ENCODE peak calls at places on chromosomes 13 and 19, in five cellular contexts. One of them, this sample, is unnamed.

GRCh38 chr13:22837980-22838615 is 342.7 kb upstream of the SGCG start:
- DNase-seq in body of pancreas: no peak
- DNase-seq in left ventricle myocardium inferior: no peak
- DNase-seq in astrocyte of the spinal cord: no peak
- DNase-seq in neural crest cell: no peak
- DNase-seq in this sample: no peak

GRCh38 chr13:66543780-66544179 is 686.4 kb downstream of the PCDH9 start:
- DNase-seq in left ventricle myocardium inferior: no peak
- DNase-seq in body of pancreas: no peak
- DNase-seq in neural crest cell: no peak
- DNase-seq in astrocyte of the spinal cord: no peak
- DNase-seq in this sample: no peak

GRCh38 chr19:14166448-14166847 is 30.1 kb upstream of the ASF1B start:
- DNase-seq in left ventricle myocardium inferior: no peak
- DNase-seq in astrocyte of the spinal cord: no peak
- DNase-seq in neural crest cell: no peak
- DNase-seq in body of pancreas: no peak
- DNase-seq in this sample: no peak

GRCh38 chr13:26459276-26460131 is 98.0 kb upstream of the WASF3 start:
- DNase-seq in astrocyte of the spinal cord: no peak
- DNase-seq in left ventricle myocardium inferior: peak; percentile 79
- DNase-seq in neural crest cell: no peak
- DNase-seq in body of pancreas: peak; percentile 21
- DNase-seq in this sample: peak; percentile 79

GRCh38 chr13:46660408-46660807 is 107.4 kb downstream of the LRCH1 start:
- DNase-seq in body of pancreas: no peak
- DNase-seq in left ventricle myocardium inferior: no peak
- DNase-seq in neural crest cell: no peak
- DNase-seq in astrocyte of the spinal cord: no peak
- DNase-seq in this sample: no peak

GRCh38 chr13:112605531-112605990 is 17.6 kb upstream of the TUBGCP3 start:
- DNase-seq in body of pancreas: no peak
- DNase-seq in left ventricle myocardium inferior: no peak
- DNase-seq in astrocyte of the spinal cord: no peak
- DNase-seq in neural crest cell: no peak
- DNase-seq in this sample: no peak

GRCh38 chr19:5932146-5932545 is 18.1 kb downstream of the CAPS start:
- DNase-seq in neural crest cell: no peak
- DNase-seq in left ventricle myocardium inferior: no peak
- DNase-seq in body of pancreas: no peak
- DNase-seq in astrocyte of the spinal cord: no peak
- DNase-seq in this sample: no peak

GRCh38 chr13:23347601-23348000 is 85.9 kb downstream of the SACS start:
- DNase-seq in neural crest cell: no peak
- DNase-seq in astrocyte of the spinal cord: no peak
- DNase-seq in left ventricle myocardium inferior: no peak
- DNase-seq in body of pancreas: no peak
- DNase-seq in this sample: no peak

GRCh38 chr19:51733742-51734522 is 10.1 kb upstream of the HAS1 start:
- DNase-seq in left ventricle myocardium inferior: no peak
- DNase-seq in astrocyte of the spinal cord: no peak
- DNase-seq in neural crest cell: no peak
- DNase-seq in body of pancreas: no peak
- DNase-seq in this sample: no peak

GRCh38 chr13:106104281-106104901 is 431.1 kb downstream of the EFNB2 start:
- DNase-seq in astrocyte of the spinal cord: peak; percentile 95
- DNase-seq in neural crest cell: no peak
- DNase-seq in body of pancreas: no peak
- DNase-seq in left ventricle myocardium inferior: no peak
- DNase-seq in this sample: no peak

GRCh38 chr19:8610041-8610927 is at the start of gene ADAMTS10:
- DNase-seq in astrocyte of the spinal cord: peak; percentile 59
- DNase-seq in neural crest cell: peak; percentile 38
- DNase-seq in body of pancreas: peak; percentile 40
- DNase-seq in left ventricle myocardium inferior: peak; percentile 51
- DNase-seq in this sample: peak; percentile 64

GRCh38 chr13:31198524-31198923 is 1.3 kb upstream of the B3GLCT start:
- DNase-seq in body of pancreas: no peak
- DNase-seq in neural crest cell: no peak
- DNase-seq in astrocyte of the spinal cord: no peak
- DNase-seq in left ventricle myocardium inferior: no peak
- DNase-seq in this sample: no peak

GRCh38 chr13:106569233-106570095 is 1.5 kb upstream of the ARGLU1 start:
- DNase-seq in astrocyte of the spinal cord: no peak
- DNase-seq in body of pancreas: no peak
- DNase-seq in neural crest cell: no peak
- DNase-seq in left ventricle myocardium inferior: no peak
- DNase-seq in this sample: no peak

GRCh38 chr19:45705115-45705514 is 12.6 kb downstream of the QPCTL start:
- DNase-seq in body of pancreas: no peak
- DNase-seq in neural crest cell: no peak
- DNase-seq in astrocyte of the spinal cord: no peak
- DNase-seq in left ventricle myocardium inferior: no peak
- DNase-seq in this sample: no peak

GRCh38 chr19:38742296-38742695 is 2.0 kb downstream of the CAPN12 start:
- DNase-seq in left ventricle myocardium inferior: no peak
- DNase-seq in astrocyte of the spinal cord: no peak
- DNase-seq in neural crest cell: no peak
- DNase-seq in body of pancreas: no peak
- DNase-seq in this sample: no peak

GRCh38 chr13:90032841-90033493 is 1314.5 kb upstream of the MIR17HG start:
- DNase-seq in neural crest cell: no peak
- DNase-seq in astrocyte of the spinal cord: no peak
- DNase-seq in body of pancreas: no peak
- DNase-seq in left ventricle myocardium inferior: no peak
- DNase-seq in this sample: no peak

GRCh38 chr19:9941646-9942045 is 5.3 kb upstream of the OLFM2 start:
- DNase-seq in neural crest cell: no peak
- DNase-seq in left ventricle myocardium inferior: no peak
- DNase-seq in astrocyte of the spinal cord: no peak
- DNase-seq in body of pancreas: no peak
- DNase-seq in this sample: no peak

GRCh38 chr13:66492479-66492878 is 737.7 kb downstream of the PCDH9 start:
- DNase-seq in left ventricle myocardium inferior: no peak
- DNase-seq in body of pancreas: no peak
- DNase-seq in astrocyte of the spinal cord: no peak
- DNase-seq in neural crest cell: no peak
- DNase-seq in this sample: no peak

GRCh38 chr19:15155296-15155695 is 45.5 kb downstream of the NOTCH3 start:
- DNase-seq in astrocyte of the spinal cord: no peak
- DNase-seq in left ventricle myocardium inferior: no peak
- DNase-seq in neural crest cell: no peak
- DNase-seq in body of pancreas: no peak
- DNase-seq in this sample: no peak

GRCh38 chr13:33057019-33057785 is 41.0 kb downstream of the KL start:
- DNase-seq in body of pancreas: no peak
- DNase-seq in left ventricle myocardium inferior: no peak
- DNase-seq in neural crest cell: no peak
- DNase-seq in astrocyte of the spinal cord: peak; percentile 23
- DNase-seq in this sample: no peak
- TF ChIP-seq CTCF in body of pancreas: no peak
- TF ChIP-seq CTCF in left ventricle myocardium inferior: peak; percentile 62
- TF ChIP-seq CTCF in neural crest cell: peak; percentile 57
- TF ChIP-seq CTCF in astrocyte of the spinal cord: peak; percentile 42
- TF ChIP-seq CTCF in this sample: peak; percentile 33

DNA sequence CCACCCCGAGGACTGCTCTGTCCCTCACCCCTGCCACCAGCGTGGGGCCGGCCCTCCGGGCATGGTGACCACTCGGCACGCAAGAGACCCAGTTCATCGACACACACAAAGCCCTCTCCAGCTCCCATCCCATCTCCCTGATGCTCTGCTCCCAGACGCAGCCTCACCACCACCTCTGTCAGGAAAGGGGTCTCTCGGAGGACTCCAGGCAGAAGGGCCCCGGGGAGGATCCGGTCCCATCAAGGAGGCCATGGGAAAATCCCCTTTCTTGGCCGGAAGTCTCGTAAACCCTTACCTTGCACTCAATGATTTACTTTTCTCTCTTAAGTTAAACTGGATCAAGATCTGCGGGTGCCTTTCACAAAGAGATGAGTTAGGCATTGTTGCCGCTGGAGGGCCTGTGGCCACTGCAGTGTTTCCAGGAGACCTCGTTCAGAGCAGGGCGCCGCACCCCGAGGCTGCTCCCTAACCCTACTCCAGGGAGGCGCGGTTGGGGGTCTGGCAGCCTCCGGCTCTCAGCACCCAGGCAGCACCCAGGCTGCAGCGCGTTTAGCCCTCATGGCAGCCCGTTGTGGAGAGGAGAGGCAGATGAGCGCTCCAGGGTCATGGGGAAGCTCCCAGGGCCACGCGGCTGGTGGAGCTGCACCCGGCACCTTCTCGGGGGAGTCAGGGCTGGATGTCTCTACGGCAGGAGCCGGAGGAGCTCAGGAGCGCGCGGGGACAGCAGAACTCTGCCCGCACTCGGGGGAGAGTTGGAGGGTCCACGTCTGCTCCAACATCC is 31.0 kb downstream of the C2CD4C start:
- DNase-seq in astrocyte of the spinal cord: no peak
- DNase-seq in left ventricle myocardium inferior: no peak
- DNase-seq in body of pancreas: no peak
- DNase-seq in neural crest cell: no peak
- DNase-seq in this sample: no peak
- TF ChIP-seq CTCF in astrocyte of the spinal cord: no peak
- TF ChIP-seq CTCF in left ventricle myocardium inferior: no peak
- TF ChIP-seq CTCF in body of pancreas: no peak
- TF ChIP-seq CTCF in neural crest cell: no peak
- TF ChIP-seq CTCF in this sample: no peak

GRCh38 chr19:4636761-4637160 is 2.6 kb upstream of the TNFAIP8L1 start:
- DNase-seq in astrocyte of the spinal cord: no peak
- DNase-seq in body of pancreas: no peak
- DNase-seq in neural crest cell: no peak
- DNase-seq in left ventricle myocardium inferior: no peak
- DNase-seq in this sample: no peak

GRCh38 chr19:4635763-4636135 is 3.6 kb upstream of the TNFAIP8L1 start:
- DNase-seq in astrocyte of the spinal cord: no peak
- DNase-seq in body of pancreas: no peak
- DNase-seq in neural crest cell: no peak
- DNase-seq in left ventricle myocardium inferior: no peak
- DNase-seq in this sample: no peak

GRCh38 chr19:4636151-4636717 is 3.1 kb upstream of the TNFAIP8L1 start:
- DNase-seq in body of pancreas: peak; percentile 63
- DNase-seq in left ventricle myocardium inferior: peak; percentile 74
- DNase-seq in astrocyte of the spinal cord: peak; percentile 42
- DNase-seq in neural crest cell: peak; percentile 88
- DNase-seq in this sample: peak; percentile 61

GRCh38 chr19:4638330-4638729 is 986 bp upstream of the TNFAIP8L1 start:
- DNase-seq in left ventricle myocardium inferior: peak; percentile 68
- DNase-seq in astrocyte of the spinal cord: no peak
- DNase-seq in body of pancreas: peak; percentile 28
- DNase-seq in neural crest cell: no peak
- DNase-seq in this sample: peak; percentile 56

GRCh38 chr19:4633140-4633967 is 6.0 kb upstream of the TNFAIP8L1 start:
- DNase-seq in neural crest cell: peak; percentile 68
- DNase-seq in left ventricle myocardium inferior: peak; percentile 58
- DNase-seq in body of pancreas: peak; percentile 74
- DNase-seq in astrocyte of the spinal cord: peak; percentile 78
- DNase-seq in this sample: peak; percentile 56
- TF ChIP-seq CTCF in neural crest cell: peak; percentile 83
- TF ChIP-seq CTCF in left ventricle myocardium inferior: peak; percentile 86
- TF ChIP-seq CTCF in body of pancreas: peak; percentile 57
- TF ChIP-seq CTCF in astrocyte of the spinal cord: peak; percentile 94
- TF ChIP-seq CTCF in this sample: peak; percentile 81

GRCh38 chr19:44525721-44526430 is 3.6 kb downstream of the CEACAM20 start:
- DNase-seq in body of pancreas: no peak
- DNase-seq in astrocyte of the spinal cord: no peak
- DNase-seq in neural crest cell: no peak
- DNase-seq in left ventricle myocardium inferior: no peak
- DNase-seq in this sample: no peak

GRCh38 chr19:44527554-44527953 is 1.9 kb downstream of the CEACAM20 start:
- DNase-seq in neural crest cell: no peak
- DNase-seq in left ventricle myocardium inferior: no peak
- DNase-seq in body of pancreas: no peak
- DNase-seq in astrocyte of the spinal cord: no peak
- DNase-seq in this sample: no peak

GRCh38 chr19:44530777-44531176 is 1.3 kb upstream of the CEACAM20 start:
- DNase-seq in neural crest cell: no peak
- DNase-seq in astrocyte of the spinal cord: no peak
- DNase-seq in left ventricle myocardium inferior: no peak
- DNase-seq in body of pancreas: no peak
- DNase-seq in this sample: no peak

GRCh38 chr19:44532819-44533218 is 3.3 kb upstream of the CEACAM20 start:
- DNase-seq in astrocyte of the spinal cord: no peak
- DNase-seq in body of pancreas: no peak
- DNase-seq in left ventricle myocardium inferior: no peak
- DNase-seq in neural crest cell: no peak
- DNase-seq in this sample: no peak

GRCh38 chr19:44529541-44529940 is at the start of gene CEACAM20:
- DNase-seq in neural crest cell: no peak
- DNase-seq in left ventricle myocardium inferior: no peak
- DNase-seq in astrocyte of the spinal cord: no peak
- DNase-seq in body of pancreas: no peak
- DNase-seq in this sample: no peak
- TF ChIP-seq CTCF in neural crest cell: no peak
- TF ChIP-seq CTCF in left ventricle myocardium inferior: no peak
- TF ChIP-seq CTCF in astrocyte of the spinal cord: no peak
- TF ChIP-seq CTCF in body of pancreas: no peak
- TF ChIP-seq CTCF in this sample: no peak

DNA sequence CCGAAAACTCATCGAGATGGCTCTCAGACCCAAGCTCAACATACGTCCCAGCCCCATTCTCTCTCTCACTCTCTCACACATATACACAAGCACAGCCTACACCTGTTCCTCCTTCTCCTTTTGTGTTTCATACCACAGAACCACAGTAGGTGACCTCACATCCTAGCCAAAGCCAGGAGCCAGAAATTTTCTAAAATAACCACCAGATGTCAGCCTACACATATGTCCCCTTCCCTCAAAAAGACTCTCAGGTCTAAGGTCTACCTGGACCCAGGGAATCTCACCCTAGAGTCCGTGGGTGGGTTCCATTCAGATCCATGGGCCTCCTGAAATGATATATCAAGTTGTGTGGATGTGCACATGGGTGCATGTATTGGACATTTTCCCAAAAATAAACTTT is 104.2 kb upstream of the IPO5 start:
- DNase-seq in astrocyte of the spinal cord: peak; percentile 37
- DNase-seq in left ventricle myocardium inferior: no peak
- DNase-seq in body of pancreas: no peak
- DNase-seq in neural crest cell: no peak
- DNase-seq in this sample: no peak
- TF ChIP-seq CTCF in astrocyte of the spinal cord: peak; percentile 53
- TF ChIP-seq CTCF in left ventricle myocardium inferior: peak; percentile 34
- TF ChIP-seq CTCF in body of pancreas: no peak
- TF ChIP-seq CTCF in neural crest cell: peak; percentile 55
- TF ChIP-seq CTCF in this sample: no peak

GRCh38 chr19:17104679-17105078 is 29.1 kb downstream of the MYO9B start:
- DNase-seq in body of pancreas: no peak
- DNase-seq in left ventricle myocardium inferior: no peak
- DNase-seq in astrocyte of the spinal cord: no peak
- DNase-seq in neural crest cell: no peak
- DNase-seq in this sample: no peak
- TF ChIP-seq CTCF in body of pancreas: no peak
- TF ChIP-seq CTCF in left ventricle myocardium inferior: no peak
- TF ChIP-seq CTCF in astrocyte of the spinal cord: no peak
- TF ChIP-seq CTCF in neural crest cell: no peak
- TF ChIP-seq CTCF in this sample: no peak

GRCh38 chr19:17582613-17583012 is 27.2 kb downstream of the COLGALT1 start:
- DNase-seq in body of pancreas: no peak
- DNase-seq in astrocyte of the spinal cord: no peak
- DNase-seq in left ventricle myocardium inferior: no peak
- DNase-seq in neural crest cell: no peak
- DNase-seq in this sample: no peak
- TF ChIP-seq CTCF in body of pancreas: no peak
- TF ChIP-seq CTCF in astrocyte of the spinal cord: no peak
- TF ChIP-seq CTCF in left ventricle myocardium inferior: no peak
- TF ChIP-seq CTCF in neural crest cell: no peak
- TF ChIP-seq CTCF in this sample: no peak

GRCh38 chr13:21501709-21502108 is 42.6 kb upstream of the ZDHHC20 start:
- DNase-seq in left ventricle myocardium inferior: no peak
- DNase-seq in body of pancreas: no peak
- DNase-seq in astrocyte of the spinal cord: no peak
- DNase-seq in neural crest cell: no peak
- DNase-seq in this sample: no peak
- TF ChIP-seq CTCF in left ventricle myocardium inferior: no peak
- TF ChIP-seq CTCF in body of pancreas: no peak
- TF ChIP-seq CTCF in astrocyte of the spinal cord: peak; percentile 7
- TF ChIP-seq CTCF in neural crest cell: peak; percentile 16
- TF ChIP-seq CTCF in this sample: no peak

This sample was measured in heart left ventricle.